ENCODE peak calls at places on chromosomes 16 and 17, in four cellular contexts. One of them, this sample, is unnamed.

GRCh38 chr16:56732832-56733231 is 2.9 kb downstream of the NUP93 start:
- DNase-seq in GM12878: peak
- DNase-seq in K562: no peak
- DNase-seq in HepG2: no peak
- DNase-seq in this sample: no peak

GRCh38 chr16:23155445-23156049 is 6.3 kb upstream of the USP31 start:
- DNase-seq in K562: no peak
- DNase-seq in HepG2: no peak
- DNase-seq in GM12878: no peak
- DNase-seq in this sample: peak

GRCh38 chr16:71439531-71439930 is 2.3 kb downstream of the TLE7 start:
- DNase-seq in HepG2: no peak
- DNase-seq in K562: no peak
- DNase-seq in GM12878: no peak
- DNase-seq in this sample: no peak

GRCh38 chr16:85553436-85554113 is 59.5 kb upstream of the GSE1 start:
- DNase-seq in HepG2: peak
- DNase-seq in K562: no peak
- DNase-seq in GM12878: no peak
- DNase-seq in this sample: peak

GRCh38 chr17:73952136-73952497 is 251.4 kb upstream of the RPL38 start:
- DNase-seq in HepG2: no peak
- DNase-seq in GM12878: no peak
- DNase-seq in K562: no peak
- DNase-seq in this sample: no peak

GRCh38 chr17:42405963-42406495 is 17.0 kb downstream of the CAVIN1 start:
- DNase-seq in HepG2: peak
- DNase-seq in GM12878: no peak
- DNase-seq in K562: peak
- DNase-seq in this sample: peak

GRCh38 chr17:72952641-72953313 is 139.7 kb downstream of the SLC39A11 start:
- DNase-seq in GM12878: no peak
- DNase-seq in K562: no peak
- DNase-seq in HepG2: no peak
- DNase-seq in this sample: no peak

GRCh38 chr16:31440511-31441184 is 1.9 kb downstream of the ZNF843 start:
- DNase-seq in GM12878: no peak
- DNase-seq in HepG2: no peak
- DNase-seq in K562: no peak
- DNase-seq in this sample: no peak

GRCh38 chr17:57424777-57425188 is 168.5 kb downstream of the MSI2 start:
- DNase-seq in K562: no peak
- DNase-seq in GM12878: no peak
- DNase-seq in HepG2: peak
- DNase-seq in this sample: no peak

GRCh38 chr17:5329784-5330557 is 47.9 kb downstream of the RABEP1 start:
- DNase-seq in HepG2: no peak
- DNase-seq in GM12878: peak
- DNase-seq in K562: no peak
- DNase-seq in this sample: no peak

GRCh38 chr17:71325117-71325516 is 795.7 kb upstream of the SOX9 start:
- DNase-seq in K562: no peak
- DNase-seq in GM12878: no peak
- DNase-seq in HepG2: no peak
- DNase-seq in this sample: no peak

GRCh38 chr17:47802341-47803022 is 19.1 kb downstream of the OSBPL7 start:
- DNase-seq in HepG2: peak
- DNase-seq in K562: peak
- DNase-seq in GM12878: no peak
- DNase-seq in this sample: peak

GRCh38 chr17:77449908-77450741 is 309.4 kb downstream of the SEC14L1 start:
- DNase-seq in K562: peak
- DNase-seq in HepG2: peak
- DNase-seq in GM12878: no peak
- DNase-seq in this sample: peak

GRCh38 chr16:77271532-77272426 is 72.6 kb downstream of the SYCE1L start:
- DNase-seq in GM12878: no peak
- DNase-seq in HepG2: peak
- DNase-seq in K562: no peak
- DNase-seq in this sample: no peak

GRCh38 chr16:22330326-22330725 is 33.1 kb downstream of the POLR3E start:
- DNase-seq in GM12878: no peak
- DNase-seq in K562: no peak
- DNase-seq in HepG2: no peak
- DNase-seq in this sample: no peak

GRCh38 chr17:4735825-4736651 is 3.6 kb upstream of the ZMYND15 start:
- DNase-seq in K562: no peak
- DNase-seq in GM12878: no peak
- DNase-seq in HepG2: no peak
- DNase-seq in this sample: no peak

GRCh38 chr17:42518046-42518754 is 17.8 kb upstream of the NAGLU start:
- DNase-seq in GM12878: no peak
- DNase-seq in HepG2: no peak
- DNase-seq in K562: peak
- DNase-seq in this sample: no peak

GRCh38 chr16:86137359-86137758 is 238.4 kb downstream of the IRF8 start:
- DNase-seq in K562: no peak
- DNase-seq in HepG2: no peak
- DNase-seq in GM12878: no peak
- DNase-seq in this sample: no peak

GRCh38 chr16:57648590-57649442 is 19.3 kb upstream of the ADGRG3 start:
- DNase-seq in HepG2: peak
- DNase-seq in GM12878: peak
- DNase-seq in K562: peak
- DNase-seq in this sample: peak

GRCh38 chr16:983044-984030 is 1.8 kb downstream of the SOX8 start:
- DNase-seq in K562: no peak
- DNase-seq in HepG2: no peak
- DNase-seq in GM12878: no peak
- DNase-seq in this sample: peak
- TF ChIP-seq ATF3 in K562: no peak
- TF ChIP-seq ATF3 in HepG2: no peak
- TF ChIP-seq ATF3 in GM12878: no peak
- TF ChIP-seq ATF3 in this sample: no peak

GRCh38 chr17:20008242-20009051 is 712 bp upstream of the SPECC1 start:
- DNase-seq in K562: peak
- DNase-seq in GM12878: no peak
- DNase-seq in HepG2: no peak
- DNase-seq in this sample: peak
- TF ChIP-seq CREM in K562: no peak
- TF ChIP-seq CREM in GM12878: no peak
- TF ChIP-seq CREM in HepG2: no peak
- TF ChIP-seq CREM in this sample: no peak

GRCh38 chr16:60729052-60729451 is 1307.2 kb downstream of the CDH8 start:
- DNase-seq in HepG2: no peak
- DNase-seq in K562: no peak
- DNase-seq in GM12878: no peak
- DNase-seq in this sample: no peak
- TF ChIP-seq ATF3 in HepG2: no peak
- TF ChIP-seq ATF3 in K562: no peak
- TF ChIP-seq ATF3 in GM12878: no peak
- TF ChIP-seq ATF3 in this sample: no peak

DNA sequence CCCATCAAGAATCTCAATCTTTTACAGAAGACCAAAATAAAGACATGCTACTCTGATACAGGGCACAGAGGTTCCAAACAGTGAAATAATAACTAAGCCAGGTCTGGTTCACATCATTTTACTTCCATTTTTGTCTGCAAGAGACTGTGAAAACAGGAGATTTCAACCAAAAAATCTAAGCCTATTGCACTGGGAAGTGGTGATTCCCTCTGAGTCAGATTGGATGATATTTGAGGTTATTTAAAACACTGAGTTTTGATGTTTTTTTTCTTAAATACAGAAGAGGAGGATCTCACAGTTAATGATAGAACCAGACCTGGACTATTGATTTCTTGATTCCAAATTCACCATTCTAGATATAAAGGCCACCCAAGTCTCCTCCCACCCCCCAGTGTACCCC is 117.3 kb upstream of the FAM20A start:
- DNase-seq in HepG2: no peak
- DNase-seq in GM12878: no peak
- DNase-seq in K562: no peak
- DNase-seq in this sample: no peak
- TF ChIP-seq CREM in HepG2: no peak
- TF ChIP-seq CREM in GM12878: no peak
- TF ChIP-seq CREM in K562: no peak
- TF ChIP-seq CREM in this sample: no peak

GRCh38 chr17:65557349-65558310 is 3.8 kb downstream of the AXIN2 start:
- DNase-seq in K562: no peak
- DNase-seq in GM12878: no peak
- DNase-seq in HepG2: peak
- DNase-seq in this sample: no peak
- TF ChIP-seq ATF3 in K562: no peak
- TF ChIP-seq ATF3 in GM12878: no peak
- TF ChIP-seq ATF3 in HepG2: peak
- TF ChIP-seq ATF3 in this sample: no peak

GRCh38 chr17:60231691-60232090 is 81.9 kb downstream of the CA4 start:
- DNase-seq in GM12878: no peak
- DNase-seq in K562: no peak
- DNase-seq in HepG2: no peak
- DNase-seq in this sample: no peak
- TF ChIP-seq CREM in GM12878: no peak
- TF ChIP-seq CREM in K562: no peak
- TF ChIP-seq CREM in HepG2: no peak
- TF ChIP-seq CREM in this sample: no peak

GRCh38 chr16:19876501-19877059 is 8.1 kb downstream of the GPRC5B start:
- DNase-seq in HepG2: no peak
- DNase-seq in GM12878: no peak
- DNase-seq in K562: no peak
- DNase-seq in this sample: no peak
- TF ChIP-seq ATF3 in HepG2: no peak
- TF ChIP-seq ATF3 in GM12878: no peak
- TF ChIP-seq ATF3 in K562: no peak
- TF ChIP-seq ATF3 in this sample: no peak

This sample was measured in WTC11.